ENCODE peak calls at places on chromosomes 6 and 20, in ten cellular contexts. One of them, this sample, is unnamed.
A peak's percentile ranks its signal among the peaks of the same experiment; 100 is the strongest.

GRCh38 chr6:41706876-41707564 is 28.4 kb downstream of the TFEB start:
- DNase-seq in WTC11: no peak
- DNase-seq in NCI-H1417: no peak
- DNase-seq in activated T-helper 2 cell treated with anti-CD3 and anti-CD28 coated beads, Interferon-gamma antibody, Interleukin-2, Interleukin-4, amounts not matched to agents 10 μg/mL and 5 μg/mL and 100 μg/mL, durations not matched to agents 14 hours and 24 hours and 36 hours: no peak
- DNase-seq in HEK293T: no peak
- DNase-seq in iris pigment epithelial cell: peak; percentile 72
- DNase-seq in stimulated activated CD8-positive, alpha-beta memory T cell treated with anti-CD3 and anti-CD28 coated beads, Interleukin-12 subunit alpha, Interleukin-12 subunit beta, amount 100 ng/mL, for 4 hours: no peak
- DNase-seq in activated T-cell treated with anti-CD3 and anti-CD28 coated beads for 1 hour: no peak
- DNase-seq in activated B cell treated with CpG ODN at 0.5 μM for 24 hours: no peak
- DNase-seq in HTR-8/SVneo: no peak
- DNase-seq in this sample: peak; percentile 62

GRCh38 chr6:85112540-85112939 is 337.3 kb upstream of the NT5E start:
- DNase-seq in HEK293T: no peak
- DNase-seq in NCI-H1417: no peak
- DNase-seq in stimulated activated CD8-positive, alpha-beta memory T cell treated with anti-CD3 and anti-CD28 coated beads, Interleukin-12 subunit alpha, Interleukin-12 subunit beta, amount 100 ng/mL, for 4 hours: no peak
- DNase-seq in iris pigment epithelial cell: no peak
- DNase-seq in activated B cell treated with CpG ODN at 0.5 μM for 24 hours: no peak
- DNase-seq in WTC11: no peak
- DNase-seq in activated T-cell treated with anti-CD3 and anti-CD28 coated beads for 1 hour: no peak
- DNase-seq in activated T-helper 2 cell treated with anti-CD3 and anti-CD28 coated beads, Interferon-gamma antibody, Interleukin-2, Interleukin-4, amounts not matched to agents 10 μg/mL and 5 μg/mL and 100 μg/mL, durations not matched to agents 14 hours and 24 hours and 36 hours: no peak
- DNase-seq in HTR-8/SVneo: no peak
- DNase-seq in this sample: no peak

GRCh38 chr6:139336488-139336887 is 38.0 kb downstream of the CITED2 start:
- DNase-seq in HTR-8/SVneo: no peak
- DNase-seq in WTC11: no peak
- DNase-seq in activated B cell treated with CpG ODN at 0.5 μM for 24 hours: no peak
- DNase-seq in activated T-cell treated with anti-CD3 and anti-CD28 coated beads for 1 hour: no peak
- DNase-seq in HEK293T: no peak
- DNase-seq in activated T-helper 2 cell treated with anti-CD3 and anti-CD28 coated beads, Interferon-gamma antibody, Interleukin-2, Interleukin-4, amounts not matched to agents 10 μg/mL and 5 μg/mL and 100 μg/mL, durations not matched to agents 14 hours and 24 hours and 36 hours: no peak
- DNase-seq in stimulated activated CD8-positive, alpha-beta memory T cell treated with anti-CD3 and anti-CD28 coated beads, Interleukin-12 subunit alpha, Interleukin-12 subunit beta, amount 100 ng/mL, for 4 hours: no peak
- DNase-seq in iris pigment epithelial cell: peak; percentile 71
- DNase-seq in NCI-H1417: no peak
- DNase-seq in this sample: peak; percentile 77

GRCh38 chr6:85041376-85041775 is 277.0 kb upstream of the TBX18 start:
- DNase-seq in activated B cell treated with CpG ODN at 0.5 μM for 24 hours: no peak
- DNase-seq in HEK293T: no peak
- DNase-seq in WTC11: no peak
- DNase-seq in activated T-helper 2 cell treated with anti-CD3 and anti-CD28 coated beads, Interferon-gamma antibody, Interleukin-2, Interleukin-4, amounts not matched to agents 10 μg/mL and 5 μg/mL and 100 μg/mL, durations not matched to agents 14 hours and 24 hours and 36 hours: no peak
- DNase-seq in HTR-8/SVneo: no peak
- DNase-seq in iris pigment epithelial cell: peak; percentile 14
- DNase-seq in activated T-cell treated with anti-CD3 and anti-CD28 coated beads for 1 hour: no peak
- DNase-seq in stimulated activated CD8-positive, alpha-beta memory T cell treated with anti-CD3 and anti-CD28 coated beads, Interleukin-12 subunit alpha, Interleukin-12 subunit beta, amount 100 ng/mL, for 4 hours: no peak
- DNase-seq in NCI-H1417: no peak
- DNase-seq in this sample: peak; percentile 44

GRCh38 chr6:142637624-142638023 is 307.4 kb downstream of the HIVEP2 start:
- DNase-seq in stimulated activated CD8-positive, alpha-beta memory T cell treated with anti-CD3 and anti-CD28 coated beads, Interleukin-12 subunit alpha, Interleukin-12 subunit beta, amount 100 ng/mL, for 4 hours: no peak
- DNase-seq in NCI-H1417: no peak
- DNase-seq in activated B cell treated with CpG ODN at 0.5 μM for 24 hours: no peak
- DNase-seq in HTR-8/SVneo: no peak
- DNase-seq in activated T-cell treated with anti-CD3 and anti-CD28 coated beads for 1 hour: no peak
- DNase-seq in WTC11: no peak
- DNase-seq in HEK293T: no peak
- DNase-seq in activated T-helper 2 cell treated with anti-CD3 and anti-CD28 coated beads, Interferon-gamma antibody, Interleukin-2, Interleukin-4, amounts not matched to agents 10 μg/mL and 5 μg/mL and 100 μg/mL, durations not matched to agents 14 hours and 24 hours and 36 hours: no peak
- DNase-seq in iris pigment epithelial cell: no peak
- DNase-seq in this sample: no peak

GRCh38 chr6:25365159-25365558 is 86.0 kb downstream of the CARMIL1 start:
- DNase-seq in NCI-H1417: no peak
- DNase-seq in stimulated activated CD8-positive, alpha-beta memory T cell treated with anti-CD3 and anti-CD28 coated beads, Interleukin-12 subunit alpha, Interleukin-12 subunit beta, amount 100 ng/mL, for 4 hours: no peak
- DNase-seq in HTR-8/SVneo: no peak
- DNase-seq in iris pigment epithelial cell: no peak
- DNase-seq in activated B cell treated with CpG ODN at 0.5 μM for 24 hours: no peak
- DNase-seq in activated T-helper 2 cell treated with anti-CD3 and anti-CD28 coated beads, Interferon-gamma antibody, Interleukin-2, Interleukin-4, amounts not matched to agents 10 μg/mL and 5 μg/mL and 100 μg/mL, durations not matched to agents 14 hours and 24 hours and 36 hours: no peak
- DNase-seq in WTC11: no peak
- DNase-seq in HEK293T: no peak
- DNase-seq in activated T-cell treated with anti-CD3 and anti-CD28 coated beads for 1 hour: no peak
- DNase-seq in this sample: no peak

GRCh38 chr6:146336200-146336599 is 207.4 kb upstream of the RAB32 start:
- DNase-seq in WTC11: no peak
- DNase-seq in HEK293T: no peak
- DNase-seq in stimulated activated CD8-positive, alpha-beta memory T cell treated with anti-CD3 and anti-CD28 coated beads, Interleukin-12 subunit alpha, Interleukin-12 subunit beta, amount 100 ng/mL, for 4 hours: no peak
- DNase-seq in HTR-8/SVneo: no peak
- DNase-seq in activated T-cell treated with anti-CD3 and anti-CD28 coated beads for 1 hour: no peak
- DNase-seq in iris pigment epithelial cell: peak; percentile 52
- DNase-seq in NCI-H1417: no peak
- DNase-seq in activated T-helper 2 cell treated with anti-CD3 and anti-CD28 coated beads, Interferon-gamma antibody, Interleukin-2, Interleukin-4, amounts not matched to agents 10 μg/mL and 5 μg/mL and 100 μg/mL, durations not matched to agents 14 hours and 24 hours and 36 hours: no peak
- DNase-seq in activated B cell treated with CpG ODN at 0.5 μM for 24 hours: no peak
- DNase-seq in this sample: peak; percentile 59

GRCh38 chr6:42294759-42295158 is 77.1 kb upstream of the MRPS10 start:
- DNase-seq in activated T-helper 2 cell treated with anti-CD3 and anti-CD28 coated beads, Interferon-gamma antibody, Interleukin-2, Interleukin-4, amounts not matched to agents 10 μg/mL and 5 μg/mL and 100 μg/mL, durations not matched to agents 14 hours and 24 hours and 36 hours: no peak
- DNase-seq in iris pigment epithelial cell: peak; percentile 80
- DNase-seq in HEK293T: no peak
- DNase-seq in NCI-H1417: no peak
- DNase-seq in activated T-cell treated with anti-CD3 and anti-CD28 coated beads for 1 hour: no peak
- DNase-seq in stimulated activated CD8-positive, alpha-beta memory T cell treated with anti-CD3 and anti-CD28 coated beads, Interleukin-12 subunit alpha, Interleukin-12 subunit beta, amount 100 ng/mL, for 4 hours: no peak
- DNase-seq in activated B cell treated with CpG ODN at 0.5 μM for 24 hours: no peak
- DNase-seq in HTR-8/SVneo: peak; percentile 62
- DNase-seq in WTC11: no peak
- DNase-seq in this sample: peak; percentile 56

GRCh38 chr6:73079978-73080377 is 145.3 kb downstream of the KHDC1L start:
- DNase-seq in HEK293T: no peak
- DNase-seq in activated B cell treated with CpG ODN at 0.5 μM for 24 hours: no peak
- DNase-seq in WTC11: no peak
- DNase-seq in activated T-helper 2 cell treated with anti-CD3 and anti-CD28 coated beads, Interferon-gamma antibody, Interleukin-2, Interleukin-4, amounts not matched to agents 10 μg/mL and 5 μg/mL and 100 μg/mL, durations not matched to agents 14 hours and 24 hours and 36 hours: no peak
- DNase-seq in iris pigment epithelial cell: peak; percentile 50
- DNase-seq in activated T-cell treated with anti-CD3 and anti-CD28 coated beads for 1 hour: no peak
- DNase-seq in stimulated activated CD8-positive, alpha-beta memory T cell treated with anti-CD3 and anti-CD28 coated beads, Interleukin-12 subunit alpha, Interleukin-12 subunit beta, amount 100 ng/mL, for 4 hours: no peak
- DNase-seq in HTR-8/SVneo: no peak
- DNase-seq in NCI-H1417: no peak
- DNase-seq in this sample: no peak

GRCh38 chr20:58331961-58332551 is 22.5 kb downstream of the RAB22A start:
- DNase-seq in stimulated activated CD8-positive, alpha-beta memory T cell treated with anti-CD3 and anti-CD28 coated beads, Interleukin-12 subunit alpha, Interleukin-12 subunit beta, amount 100 ng/mL, for 4 hours: no peak
- DNase-seq in iris pigment epithelial cell: no peak
- DNase-seq in NCI-H1417: peak; percentile 62
- DNase-seq in WTC11: no peak
- DNase-seq in HTR-8/SVneo: no peak
- DNase-seq in activated T-helper 2 cell treated with anti-CD3 and anti-CD28 coated beads, Interferon-gamma antibody, Interleukin-2, Interleukin-4, amounts not matched to agents 10 μg/mL and 5 μg/mL and 100 μg/mL, durations not matched to agents 14 hours and 24 hours and 36 hours: no peak
- DNase-seq in HEK293T: no peak
- DNase-seq in activated B cell treated with CpG ODN at 0.5 μM for 24 hours: no peak
- DNase-seq in activated T-cell treated with anti-CD3 and anti-CD28 coated beads for 1 hour: no peak
- DNase-seq in this sample: no peak

GRCh38 chr20:57547250-57547649 is 13.7 kb upstream of the PCK1 start:
- DNase-seq in activated T-cell treated with anti-CD3 and anti-CD28 coated beads for 1 hour: no peak
- DNase-seq in activated T-helper 2 cell treated with anti-CD3 and anti-CD28 coated beads, Interferon-gamma antibody, Interleukin-2, Interleukin-4, amounts not matched to agents 10 μg/mL and 5 μg/mL and 100 μg/mL, durations not matched to agents 14 hours and 24 hours and 36 hours: no peak
- DNase-seq in WTC11: no peak
- DNase-seq in stimulated activated CD8-positive, alpha-beta memory T cell treated with anti-CD3 and anti-CD28 coated beads, Interleukin-12 subunit alpha, Interleukin-12 subunit beta, amount 100 ng/mL, for 4 hours: no peak
- DNase-seq in HEK293T: no peak
- DNase-seq in iris pigment epithelial cell: peak; percentile 58
- DNase-seq in activated B cell treated with CpG ODN at 0.5 μM for 24 hours: no peak
- DNase-seq in HTR-8/SVneo: no peak
- DNase-seq in NCI-H1417: no peak
- DNase-seq in this sample: no peak

GRCh38 chr6:168242111-168242510 is 77.5 kb downstream of the DACT2 start:
- DNase-seq in stimulated activated CD8-positive, alpha-beta memory T cell treated with anti-CD3 and anti-CD28 coated beads, Interleukin-12 subunit alpha, Interleukin-12 subunit beta, amount 100 ng/mL, for 4 hours: no peak
- DNase-seq in activated B cell treated with CpG ODN at 0.5 μM for 24 hours: no peak
- DNase-seq in HTR-8/SVneo: no peak
- DNase-seq in activated T-cell treated with anti-CD3 and anti-CD28 coated beads for 1 hour: no peak
- DNase-seq in HEK293T: no peak
- DNase-seq in NCI-H1417: no peak
- DNase-seq in iris pigment epithelial cell: no peak
- DNase-seq in WTC11: no peak
- DNase-seq in activated T-helper 2 cell treated with anti-CD3 and anti-CD28 coated beads, Interferon-gamma antibody, Interleukin-2, Interleukin-4, amounts not matched to agents 10 μg/mL and 5 μg/mL and 100 μg/mL, durations not matched to agents 14 hours and 24 hours and 36 hours: no peak
- DNase-seq in this sample: no peak

GRCh38 chr20:3889489-3890409 is 562 bp downstream of the PANK2 start:
- DNase-seq in HTR-8/SVneo: no peak
- DNase-seq in HEK293T: no peak
- DNase-seq in iris pigment epithelial cell: no peak
- DNase-seq in activated T-helper 2 cell treated with anti-CD3 and anti-CD28 coated beads, Interferon-gamma antibody, Interleukin-2, Interleukin-4, amounts not matched to agents 10 μg/mL and 5 μg/mL and 100 μg/mL, durations not matched to agents 14 hours and 24 hours and 36 hours: peak; percentile 23
- DNase-seq in stimulated activated CD8-positive, alpha-beta memory T cell treated with anti-CD3 and anti-CD28 coated beads, Interleukin-12 subunit alpha, Interleukin-12 subunit beta, amount 100 ng/mL, for 4 hours: no peak
- DNase-seq in activated T-cell treated with anti-CD3 and anti-CD28 coated beads for 1 hour: peak; percentile 7
- DNase-seq in NCI-H1417: peak; percentile 34
- DNase-seq in activated B cell treated with CpG ODN at 0.5 μM for 24 hours: peak; percentile 35
- DNase-seq in WTC11: peak; percentile 26
- DNase-seq in this sample: no peak

GRCh38 chr6:42269553-42269952 is 51.9 kb upstream of the MRPS10 start:
- DNase-seq in activated B cell treated with CpG ODN at 0.5 μM for 24 hours: no peak
- DNase-seq in activated T-cell treated with anti-CD3 and anti-CD28 coated beads for 1 hour: no peak
- DNase-seq in iris pigment epithelial cell: no peak
- DNase-seq in activated T-helper 2 cell treated with anti-CD3 and anti-CD28 coated beads, Interferon-gamma antibody, Interleukin-2, Interleukin-4, amounts not matched to agents 10 μg/mL and 5 μg/mL and 100 μg/mL, durations not matched to agents 14 hours and 24 hours and 36 hours: no peak
- DNase-seq in NCI-H1417: no peak
- DNase-seq in HTR-8/SVneo: no peak
- DNase-seq in WTC11: no peak
- DNase-seq in HEK293T: no peak
- DNase-seq in stimulated activated CD8-positive, alpha-beta memory T cell treated with anti-CD3 and anti-CD28 coated beads, Interleukin-12 subunit alpha, Interleukin-12 subunit beta, amount 100 ng/mL, for 4 hours: no peak
- DNase-seq in this sample: no peak

GRCh38 chr6:64217721-64218603 is 582.4 kb downstream of the PHF3 start:
- DNase-seq in WTC11: no peak
- DNase-seq in NCI-H1417: no peak
- DNase-seq in stimulated activated CD8-positive, alpha-beta memory T cell treated with anti-CD3 and anti-CD28 coated beads, Interleukin-12 subunit alpha, Interleukin-12 subunit beta, amount 100 ng/mL, for 4 hours: no peak
- DNase-seq in activated B cell treated with CpG ODN at 0.5 μM for 24 hours: no peak
- DNase-seq in activated T-cell treated with anti-CD3 and anti-CD28 coated beads for 1 hour: no peak
- DNase-seq in HTR-8/SVneo: no peak
- DNase-seq in activated T-helper 2 cell treated with anti-CD3 and anti-CD28 coated beads, Interferon-gamma antibody, Interleukin-2, Interleukin-4, amounts not matched to agents 10 μg/mL and 5 μg/mL and 100 μg/mL, durations not matched to agents 14 hours and 24 hours and 36 hours: no peak
- DNase-seq in iris pigment epithelial cell: peak; percentile 48
- DNase-seq in HEK293T: no peak
- DNase-seq in this sample: peak; percentile 67

GRCh38 chr20:33095249-33095648 is 15.8 kb downstream of the BPIFB4 start:
- DNase-seq in stimulated activated CD8-positive, alpha-beta memory T cell treated with anti-CD3 and anti-CD28 coated beads, Interleukin-12 subunit alpha, Interleukin-12 subunit beta, amount 100 ng/mL, for 4 hours: no peak
- DNase-seq in WTC11: no peak
- DNase-seq in iris pigment epithelial cell: no peak
- DNase-seq in NCI-H1417: no peak
- DNase-seq in HEK293T: no peak
- DNase-seq in activated T-cell treated with anti-CD3 and anti-CD28 coated beads for 1 hour: no peak
- DNase-seq in HTR-8/SVneo: no peak
- DNase-seq in activated B cell treated with CpG ODN at 0.5 μM for 24 hours: no peak
- DNase-seq in activated T-helper 2 cell treated with anti-CD3 and anti-CD28 coated beads, Interferon-gamma antibody, Interleukin-2, Interleukin-4, amounts not matched to agents 10 μg/mL and 5 μg/mL and 100 μg/mL, durations not matched to agents 14 hours and 24 hours and 36 hours: no peak
- DNase-seq in this sample: no peak

GRCh38 chr20:59110607-59111006 is 53.0 kb upstream of the ZNF831 start:
- DNase-seq in HEK293T: no peak
- DNase-seq in stimulated activated CD8-positive, alpha-beta memory T cell treated with anti-CD3 and anti-CD28 coated beads, Interleukin-12 subunit alpha, Interleukin-12 subunit beta, amount 100 ng/mL, for 4 hours: no peak
- DNase-seq in HTR-8/SVneo: no peak
- DNase-seq in NCI-H1417: no peak
- DNase-seq in iris pigment epithelial cell: no peak
- DNase-seq in WTC11: no peak
- DNase-seq in activated B cell treated with CpG ODN at 0.5 μM for 24 hours: no peak
- DNase-seq in activated T-cell treated with anti-CD3 and anti-CD28 coated beads for 1 hour: no peak
- DNase-seq in activated T-helper 2 cell treated with anti-CD3 and anti-CD28 coated beads, Interferon-gamma antibody, Interleukin-2, Interleukin-4, amounts not matched to agents 10 μg/mL and 5 μg/mL and 100 μg/mL, durations not matched to agents 14 hours and 24 hours and 36 hours: no peak
- DNase-seq in this sample: no peak

GRCh38 chr6:162621246-162621645 is 106.3 kb downstream of the PRKN start:
- DNase-seq in activated T-cell treated with anti-CD3 and anti-CD28 coated beads for 1 hour: no peak
- DNase-seq in iris pigment epithelial cell: peak; percentile 28
- DNase-seq in HEK293T: peak; percentile 53
- DNase-seq in WTC11: no peak
- DNase-seq in stimulated activated CD8-positive, alpha-beta memory T cell treated with anti-CD3 and anti-CD28 coated beads, Interleukin-12 subunit alpha, Interleukin-12 subunit beta, amount 100 ng/mL, for 4 hours: no peak
- DNase-seq in HTR-8/SVneo: no peak
- DNase-seq in NCI-H1417: no peak
- DNase-seq in activated T-helper 2 cell treated with anti-CD3 and anti-CD28 coated beads, Interferon-gamma antibody, Interleukin-2, Interleukin-4, amounts not matched to agents 10 μg/mL and 5 μg/mL and 100 μg/mL, durations not matched to agents 14 hours and 24 hours and 36 hours: no peak
- DNase-seq in activated B cell treated with CpG ODN at 0.5 μM for 24 hours: no peak
- DNase-seq in this sample: peak; percentile 11

GRCh38 chr20:48776306-48776705 is 51.5 kb downstream of the PREX1 start:
- DNase-seq in iris pigment epithelial cell: peak; percentile 76
- DNase-seq in stimulated activated CD8-positive, alpha-beta memory T cell treated with anti-CD3 and anti-CD28 coated beads, Interleukin-12 subunit alpha, Interleukin-12 subunit beta, amount 100 ng/mL, for 4 hours: no peak
- DNase-seq in HEK293T: no peak
- DNase-seq in activated B cell treated with CpG ODN at 0.5 μM for 24 hours: no peak
- DNase-seq in activated T-helper 2 cell treated with anti-CD3 and anti-CD28 coated beads, Interferon-gamma antibody, Interleukin-2, Interleukin-4, amounts not matched to agents 10 μg/mL and 5 μg/mL and 100 μg/mL, durations not matched to agents 14 hours and 24 hours and 36 hours: no peak
- DNase-seq in HTR-8/SVneo: no peak
- DNase-seq in NCI-H1417: no peak
- DNase-seq in activated T-cell treated with anti-CD3 and anti-CD28 coated beads for 1 hour: no peak
- DNase-seq in WTC11: no peak
- DNase-seq in this sample: peak; percentile 70

GRCh38 chr6:3603443-3604130 is 146.7 kb upstream of the SLC22A23 start:
- DNase-seq in HEK293T: no peak
- DNase-seq in activated T-helper 2 cell treated with anti-CD3 and anti-CD28 coated beads, Interferon-gamma antibody, Interleukin-2, Interleukin-4, amounts not matched to agents 10 μg/mL and 5 μg/mL and 100 μg/mL, durations not matched to agents 14 hours and 24 hours and 36 hours: no peak
- DNase-seq in activated B cell treated with CpG ODN at 0.5 μM for 24 hours: no peak
- DNase-seq in activated T-cell treated with anti-CD3 and anti-CD28 coated beads for 1 hour: no peak
- DNase-seq in NCI-H1417: no peak
- DNase-seq in HTR-8/SVneo: no peak
- DNase-seq in iris pigment epithelial cell: peak; percentile 28
- DNase-seq in stimulated activated CD8-positive, alpha-beta memory T cell treated with anti-CD3 and anti-CD28 coated beads, Interleukin-12 subunit alpha, Interleukin-12 subunit beta, amount 100 ng/mL, for 4 hours: no peak
- DNase-seq in WTC11: no peak
- DNase-seq in this sample: peak; percentile 43

GRCh38 chr20:50666709-50667310 is 24.5 kb downstream of the RIPOR3 start:
- DNase-seq in activated T-cell treated with anti-CD3 and anti-CD28 coated beads for 1 hour: no peak
- DNase-seq in HTR-8/SVneo: no peak
- DNase-seq in activated T-helper 2 cell treated with anti-CD3 and anti-CD28 coated beads, Interferon-gamma antibody, Interleukin-2, Interleukin-4, amounts not matched to agents 10 μg/mL and 5 μg/mL and 100 μg/mL, durations not matched to agents 14 hours and 24 hours and 36 hours: no peak
- DNase-seq in WTC11: no peak
- DNase-seq in HEK293T: no peak
- DNase-seq in NCI-H1417: no peak
- DNase-seq in iris pigment epithelial cell: no peak
- DNase-seq in activated B cell treated with CpG ODN at 0.5 μM for 24 hours: no peak
- DNase-seq in stimulated activated CD8-positive, alpha-beta memory T cell treated with anti-CD3 and anti-CD28 coated beads, Interleukin-12 subunit alpha, Interleukin-12 subunit beta, amount 100 ng/mL, for 4 hours: no peak
- DNase-seq in this sample: no peak

GRCh38 chr20:49479785-49480184 is 2.7 kb downstream of the KCNB1 start:
- DNase-seq in activated T-helper 2 cell treated with anti-CD3 and anti-CD28 coated beads, Interferon-gamma antibody, Interleukin-2, Interleukin-4, amounts not matched to agents 10 μg/mL and 5 μg/mL and 100 μg/mL, durations not matched to agents 14 hours and 24 hours and 36 hours: no peak
- DNase-seq in HTR-8/SVneo: no peak
- DNase-seq in HEK293T: no peak
- DNase-seq in WTC11: no peak
- DNase-seq in stimulated activated CD8-positive, alpha-beta memory T cell treated with anti-CD3 and anti-CD28 coated beads, Interleukin-12 subunit alpha, Interleukin-12 subunit beta, amount 100 ng/mL, for 4 hours: no peak
- DNase-seq in activated T-cell treated with anti-CD3 and anti-CD28 coated beads for 1 hour: no peak
- DNase-seq in iris pigment epithelial cell: no peak
- DNase-seq in activated B cell treated with CpG ODN at 0.5 μM for 24 hours: no peak
- DNase-seq in NCI-H1417: no peak
- DNase-seq in this sample: no peak

GRCh38 chr20:2399390-2399789 is 18.7 kb downstream of the TGM6 start:
- DNase-seq in HTR-8/SVneo: no peak
- DNase-seq in WTC11: no peak
- DNase-seq in iris pigment epithelial cell: no peak
- DNase-seq in activated B cell treated with CpG ODN at 0.5 μM for 24 hours: no peak
- DNase-seq in HEK293T: no peak
- DNase-seq in stimulated activated CD8-positive, alpha-beta memory T cell treated with anti-CD3 and anti-CD28 coated beads, Interleukin-12 subunit alpha, Interleukin-12 subunit beta, amount 100 ng/mL, for 4 hours: no peak
- DNase-seq in activated T-cell treated with anti-CD3 and anti-CD28 coated beads for 1 hour: no peak
- DNase-seq in activated T-helper 2 cell treated with anti-CD3 and anti-CD28 coated beads, Interferon-gamma antibody, Interleukin-2, Interleukin-4, amounts not matched to agents 10 μg/mL and 5 μg/mL and 100 μg/mL, durations not matched to agents 14 hours and 24 hours and 36 hours: no peak
- DNase-seq in NCI-H1417: no peak
- DNase-seq in this sample: no peak

This sample was measured in fibroblast of pulmonary artery.